ENCODE peak calls at places on chromosomes 7 and 10, in nine cellular contexts. Z is colonic mucosa; K is adrenal gland; P is CD8-positive, alpha-beta memory T cell; L is A549; T is A673; R is fibroblast of lung; W is GM12878; G is aorta. Q is an unnamed sample.

GRCh38 chr10:21281765-21282484 is 243.6 kb downstream of the SKIDA1 start:
- DNase-seq in W (no peak), T (no peak), R (no peak), G (no peak), P (no peak), Z (no peak), K (no peak), L (peak; percentile 85), Q (no peak)

GRCh38 chr10:565676-566075 is 123.8 kb downstream of the DIP2C start:
- DNase-seq in R (no peak), Z (no peak), T (no peak), P (no peak), L (no peak), G (no peak), K (no peak), W (no peak), Q (no peak)

GRCh38 chr7:123823898-123824753 is 20.8 kb upstream of the HYAL4 start:
- DNase-seq in K (no peak), P (no peak), Z (no peak), W (peak; percentile 42), L (no peak), T (no peak), R (no peak), G (no peak), Q (no peak)

GRCh38 chr10:25631471-25631870 is 302.6 kb upstream of the MYO3A start:
- DNase-seq in W (no peak), Z (no peak), R (no peak), P (no peak), G (no peak), L (no peak), K (no peak), T (no peak), Q (no peak)

GRCh38 chr7:158602041-158602440 is 14.4 kb upstream of the PTPRN2 start:
- DNase-seq in K (no peak), R (no peak), Z (no peak), W (no peak), P (no peak), T (no peak), L (no peak), G (no peak), Q (no peak)

GRCh38 chr7:8290645-8291308 is 28.8 kb upstream of the ICA1 start:
- DNase-seq in W (no peak), Z (peak; percentile 45), K (no peak), G (no peak), R (peak; percentile 13), T (peak; percentile 14), P (no peak), L (no peak), Q (no peak)

GRCh38 chr7:51224811-51225581 is 91.6 kb downstream of the COBL start:
- DNase-seq in W (no peak), G (no peak), T (no peak), L (peak; percentile 48), K (no peak), P (no peak), R (no peak), Z (peak; percentile 88), Q (peak; percentile 41)

GRCh38 chr7:13850185-13850752 is 139.2 kb downstream of the ETV1 start:
- DNase-seq in Z (peak; percentile 31), G (no peak), K (no peak), T (peak; percentile 98), R (peak; percentile 99), L (peak; percentile 31), P (peak; percentile 79), W (peak; percentile 9), Q (no peak)

GRCh38 chr10:111999915-112000302 is 183.7 kb downstream of the GPAM start:
- DNase-seq in L (no peak), P (no peak), W (no peak), R (no peak), G (no peak), K (no peak), T (no peak), Z (no peak), Q (no peak)

GRCh38 chr7:66183700-66184099 is 21.4 kb upstream of the TPST1 start:
- DNase-seq in P (no peak), K (peak; percentile 50), G (no peak), W (no peak), Z (no peak), R (peak; percentile 96), T (no peak), L (peak; percentile 43), Q (no peak)

GRCh38 chr10:76432274-76433012 is 1001.0 kb downstream of the LRMDA start:
- DNase-seq in R (peak; percentile 90), K (peak; percentile 78), W (no peak), T (no peak), G (peak; percentile 65), L (no peak), P (no peak), Z (no peak), Q (peak; percentile 52)

GRCh38 chr7:45710271-45711160 is 136.3 kb downstream of the ADCY1 start:
- DNase-seq in G (no peak), T (no peak), L (no peak), R (no peak), Z (no peak), P (no peak), K (no peak), W (no peak), Q (no peak)

GRCh38 chr7:102814025-102814471 is 65.2 kb downstream of the FAM185A start:
- DNase-seq in P (no peak), T (no peak), W (no peak), K (no peak), G (no peak), R (peak; percentile 84), Z (no peak), L (no peak), Q (no peak)

GRCh38 chr10:31584789-31585406 is 265.9 kb downstream of the ZEB1 start:
- DNase-seq in W (no peak), K (no peak), G (no peak), T (no peak), R (peak; percentile 49), Z (no peak), L (no peak), P (no peak), Q (no peak)

GRCh38 chr10:31582365-31583052 is 263.5 kb downstream of the ZEB1 start:
- DNase-seq in Z (no peak), T (no peak), K (no peak), R (peak; percentile 31), P (no peak), G (no peak), W (no peak), L (peak; percentile 48), Q (no peak)

GRCh38 chr10:31581741-31582323 is 262.8 kb downstream of the ZEB1 start:
- DNase-seq in K (no peak), G (no peak), R (no peak), Z (no peak), L (no peak), T (no peak), W (peak; percentile 58), P (no peak), Q (no peak)

GRCh38 chr10:31584098-31584631 is 265.1 kb downstream of the ZEB1 start:
- DNase-seq in G (no peak), Z (no peak), P (no peak), L (no peak), K (no peak), T (no peak), R (no peak), W (no peak), Q (no peak)

GRCh38 chr10:31583358-31583757 is 264.3 kb downstream of the ZEB1 start:
- DNase-seq in R (no peak), G (no peak), W (no peak), T (no peak), Z (no peak), P (no peak), L (no peak), K (no peak), Q (no peak)
- H3K27ac ChIP-seq in R (no peak overlapping the region), G (no peak overlapping the region), W (no peak overlapping the region), T (no peak overlapping the region), Z (no peak overlapping the region), P (no peak overlapping the region), L (peak overlapping the region; percentile 8), K (peak overlapping the region; percentile 44), Q (peak overlapping the region; percentile 23)

DNA sequence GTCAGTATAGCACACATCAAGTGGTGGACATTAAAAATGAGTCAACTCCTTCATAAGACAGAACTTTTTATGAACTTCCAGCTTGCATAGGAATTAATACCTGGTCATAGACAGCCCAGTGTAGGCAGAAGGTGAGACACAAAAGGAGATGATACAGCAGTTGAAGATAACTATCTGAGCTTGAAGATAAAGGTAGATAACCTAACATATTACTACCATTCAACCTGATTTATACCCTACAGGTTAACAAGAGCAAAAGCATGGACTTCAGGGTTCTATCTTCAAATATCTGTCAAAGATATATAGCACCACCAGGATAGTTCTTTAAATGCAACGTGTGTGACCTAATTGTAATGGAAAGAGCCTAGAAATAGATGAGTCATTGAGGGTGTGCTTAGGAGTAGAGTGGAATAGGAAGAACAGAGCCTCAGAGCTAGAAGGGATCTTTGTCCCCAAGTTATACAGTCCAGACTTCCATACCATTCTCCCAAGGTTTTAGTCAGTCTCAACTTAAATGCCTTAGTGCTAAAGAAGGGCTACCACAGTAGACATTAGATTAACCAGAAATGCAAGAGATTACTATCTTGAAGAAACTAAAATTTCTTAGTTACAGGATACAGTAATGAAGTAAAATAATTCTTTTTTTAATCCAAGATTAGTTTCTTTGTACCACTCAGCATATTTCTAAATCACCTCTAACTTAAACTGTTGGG is 9.2 kb downstream of the ZNF800 start:
- DNase-seq in T (peak; percentile 31), R (peak; percentile 16), P (no peak), Z (no peak), W (no peak), G (no peak), L (peak; percentile 45), K (no peak), Q (no peak)
- H3K4me1 ChIP-seq in T (peaks cover 7% of the 10 kb centered on the region), R (no peaks in the 10 kb centered on the region), P (peaks cover 55% of the 10 kb centered on the region), Z (no peaks in the 10 kb centered on the region), W (peaks cover 3% of the 10 kb centered on the region), G (no peaks in the 10 kb centered on the region), L (peaks cover 13% of the 10 kb centered on the region), K (no peaks in the 10 kb centered on the region), Q (peaks cover 21% of the 10 kb centered on the region)

GRCh38 chr7:64312826-64313225 is 935 bp upstream of the ZNF736 start:
- DNase-seq in R (no peak), Z (no peak), T (no peak), G (no peak), K (peak; percentile 51), P (no peak), W (no peak), L (no peak), Q (no peak)
- H3K4me3 ChIP-seq in R (no peak overlapping the region), Z (no peak overlapping the region), T (no peak overlapping the region), G (no peak overlapping the region), K (no peak overlapping the region), P (no peak overlapping the region), W (no peak overlapping the region), L (no peak overlapping the region), Q (no peak overlapping the region)

DNA sequence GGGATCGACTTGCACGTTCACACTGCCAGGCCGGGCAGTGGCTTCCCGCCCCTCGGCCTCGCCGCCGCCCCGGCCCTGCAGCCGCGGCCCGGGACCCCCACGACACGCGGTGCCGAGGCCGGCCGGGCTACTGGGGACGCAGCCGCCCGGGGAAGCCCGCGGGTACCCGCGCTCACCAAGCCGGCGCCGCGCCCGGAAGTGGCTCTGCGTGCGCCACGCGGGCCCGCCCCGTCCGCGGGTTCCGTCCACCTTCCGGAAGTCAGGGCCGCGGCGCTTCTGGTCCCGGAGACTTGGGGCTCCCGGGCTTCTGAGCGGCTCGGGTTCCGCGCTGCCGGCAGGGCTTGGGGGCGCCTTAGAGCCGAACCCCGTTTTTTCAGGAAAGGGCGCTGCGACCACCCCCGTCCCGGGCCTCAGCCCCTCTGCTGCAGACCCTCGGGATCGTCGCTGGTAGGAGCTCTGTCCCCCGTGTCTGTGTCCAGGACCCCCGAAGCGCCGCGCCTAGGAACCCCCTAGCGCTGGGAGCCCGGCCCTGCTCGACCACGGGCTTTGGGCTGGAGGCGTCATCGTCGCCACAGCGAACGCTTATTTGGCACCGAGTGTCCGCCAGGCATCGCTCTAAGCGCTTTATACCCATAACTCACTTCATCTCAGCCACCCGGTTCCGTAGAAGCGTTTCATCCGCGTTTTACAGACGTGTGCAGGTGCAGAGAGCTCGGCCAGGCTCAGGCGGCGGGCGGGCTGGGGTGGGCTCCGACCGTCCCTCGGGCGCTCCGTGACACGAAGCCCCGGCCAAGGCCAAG is at the start of gene PSMG3:
- DNase-seq in G (peak; percentile 95), W (peak; percentile 32), P (peak; percentile 89), Z (peak; percentile 90), K (peak; percentile 91), L (peak; percentile 92), R (peak; percentile 91), T (peak; percentile 97), Q (peak; percentile 86)
- H3K27ac ChIP-seq in G (peak within 1 kb of the TSS; percentile 82), W (peak within 1 kb of the TSS; percentile 91), P (peak within 1 kb of the TSS; percentile 84), Z (peak within 1 kb of the TSS; percentile 96), K (peak within 1 kb of the TSS; percentile 94), L (peak within 1 kb of the TSS; percentile 96), R (peak within 1 kb of the TSS; percentile 95), T (peak within 1 kb of the TSS; percentile 95), Q (peak within 1 kb of the TSS; percentile 93)

Q was measured in gastrocnemius medialis.